ENCODE peak calls at places on chromosomes 4 and X, in five cellular contexts. Z, K, J, R and U are unnamed samples.

GRCh38 chrX:79081895-79082512 is 62.5 kb upstream of the GPR174 start:
- DNase-seq in K (no peak), R (peak; percentile 6), J (peak; percentile 86), Z (peak; percentile 4), U (no peak)

GRCh38 chrX:31333181-31333831 is 261.5 kb upstream of the FTHL17 start:
- DNase-seq in R (no peak), Z (peak; percentile 84), K (no peak), J (peak; percentile 51), U (no peak)

GRCh38 chr4:89661490-89661889 is 175.5 kb downstream of the SNCA start:
- DNase-seq in Z (peak; percentile 38), R (no peak), J (no peak), K (no peak), U (no peak)

GRCh38 chr4:138689182-138689546 is 326.4 kb upstream of the NOCT start:
- DNase-seq in K (no peak), Z (peak; percentile 50), R (no peak), J (no peak), U (no peak)

GRCh38 chrX:1453951-1454785 is 1.5 kb upstream of the ASMTL start:
- DNase-seq in R (peak; percentile 86), K (peak; percentile 92), J (peak; percentile 90), Z (peak; percentile 69), U (peak; percentile 87)

GRCh38 chrX:33855251-33855650 is 276.9 kb downstream of the FAM47A start:
- DNase-seq in K (no peak), R (no peak), Z (no peak), J (no peak), U (no peak)

GRCh38 chrX:76148011-76148665 is 24.7 kb upstream of the PBDC1 start:
- DNase-seq in K (no peak), Z (peak; percentile 25), J (peak; percentile 3), R (peak; percentile 4), U (no peak)

GRCh38 chr4:61294001-61294400 is 93.9 kb downstream of the ADGRL3 start:
- DNase-seq in K (no peak), J (no peak), R (no peak), Z (no peak), U (no peak)

GRCh38 chrX:2499507-2499906 is 1.3 kb downstream of the DHRSX start:
- DNase-seq in Z (no peak), K (peak; percentile 38), J (no peak), R (no peak), U (no peak)

GRCh38 chrX:46319750-46320149 is 225.5 kb downstream of the ZNF674 start:
- DNase-seq in R (no peak), K (no peak), J (no peak), Z (no peak), U (no peak)

GRCh38 chr4:153620352-153620751 is 63.7 kb upstream of the TLR2 start:
- DNase-seq in R (no peak), J (no peak), K (no peak), Z (peak; percentile 57), U (no peak)

GRCh38 chr4:1475277-1476139 is 69.3 kb upstream of the NKX1-1 start:
- DNase-seq in Z (no peak), K (no peak), R (no peak), J (no peak), U (peak; percentile 21)

GRCh38 chrX:50707955-50708694 is 105.9 kb downstream of the SHROOM4 start:
- DNase-seq in Z (no peak), J (peak; percentile 81), R (peak; percentile 4), K (no peak), U (no peak)

GRCh38 chrX:84156831-84157230 is 31.2 kb downstream of the RPS6KA6 start:
- DNase-seq in Z (no peak), J (no peak), K (no peak), R (no peak), U (no peak)

GRCh38 chr4:112759313-112759712 is 122.4 kb downstream of the LARP7 start:
- DNase-seq in Z (no peak), R (no peak), K (no peak), J (no peak), U (no peak)

GRCh38 chr4:185456131-185456530 is 15.4 kb downstream of the CCDC110 start:
- DNase-seq in J (no peak), K (no peak), Z (no peak), R (no peak), U (no peak)

GRCh38 chr4:81882222-81882621 is 410.5 kb upstream of the RASGEF1B start:
- DNase-seq in R (no peak), K (no peak), J (no peak), Z (no peak), U (no peak)

GRCh38 chr4:183905081-183905592 is at the start of gene STOX2:
- DNase-seq in R (peak; percentile 88), Z (peak; percentile 55), J (peak; percentile 68), K (peak; percentile 84), U (peak; percentile 84)

GRCh38 chr4:95601342-95601741 is 52.6 kb upstream of the UNC5C start:
- DNase-seq in K (no peak), Z (no peak), R (no peak), J (no peak), U (no peak)

GRCh38 chrX:155070038-155070437 is 898 bp downstream of the CMC4 start:
- DNase-seq in K (no peak), Z (no peak), J (no peak), R (no peak), U (no peak)

GRCh38 chr4:79652232-79652631 is 244.2 kb upstream of the GK2 start:
- DNase-seq in K (no peak), R (no peak), Z (peak; percentile 82), J (no peak), U (no peak)

GRCh38 chr4:128060130-128060619 is 937 bp upstream of the LARP1B start:
- DNase-seq in J (peak; percentile 30), K (no peak), Z (peak; percentile 6), R (no peak), U (no peak)

GRCh38 chrX:39456894-39457600 is 640.7 kb downstream of the BCOR start:
- DNase-seq in K (no peak), J (no peak), R (no peak), Z (no peak), U (no peak)

GRCh38 chr4:2348786-2349185 is 69.7 kb downstream of the ZFYVE28 start:
- DNase-seq in J (no peak), Z (no peak), K (no peak), R (no peak), U (no peak)

GRCh38 chr4:169045862-169046584 is 36.0 kb upstream of the CBR4 start:
- DNase-seq in R (no peak), Z (no peak), K (no peak), J (no peak), U (no peak)

GRCh38 chrX:103415068-103415467 is 38.7 kb downstream of the BEX3 start:
- DNase-seq in R (no peak), Z (peak; percentile 28), K (no peak), J (no peak), U (no peak)

GRCh38 chrX:153921070-153921469 is 5.0 kb downstream of the ARHGAP4 start:
- DNase-seq in K (no peak), J (no peak), R (no peak), Z (no peak), U (no peak)

GRCh38 chr4:23779839-23780238 is 110.0 kb downstream of the PPARGC1A start:
- DNase-seq in R (no peak), K (no peak), J (no peak), Z (no peak), U (no peak)

GRCh38 chr4:159787901-159788300 is 685.0 kb downstream of the RAPGEF2 start:
- DNase-seq in R (no peak), J (peak; percentile 60), K (no peak), Z (no peak), U (no peak)

GRCh38 chr4:187294861-187295260 is 571.2 kb upstream of the FAT1 start:
- DNase-seq in Z (peak; percentile 66), R (no peak), J (peak; percentile 7), K (no peak), U (no peak)

GRCh38 chrX:9905288-9905687 is 61.9 kb upstream of the CLDN34 start:
- DNase-seq in Z (peak; percentile 90), J (no peak), K (no peak), R (no peak), U (no peak)

GRCh38 chrX:9907645-9908387 is 59.3 kb upstream of the CLDN34 start:
- DNase-seq in K (no peak), J (no peak), Z (peak; percentile 94), R (no peak), U (no peak)

GRCh38 chrX:9909254-9909653 is 57.9 kb upstream of the CLDN34 start:
- DNase-seq in Z (no peak), K (no peak), J (no peak), R (no peak), U (no peak)

GRCh38 chrX:9905721-9906120 is 61.4 kb upstream of the CLDN34 start:
- DNase-seq in J (no peak), Z (no peak), K (no peak), R (no peak), U (no peak)

DNA sequence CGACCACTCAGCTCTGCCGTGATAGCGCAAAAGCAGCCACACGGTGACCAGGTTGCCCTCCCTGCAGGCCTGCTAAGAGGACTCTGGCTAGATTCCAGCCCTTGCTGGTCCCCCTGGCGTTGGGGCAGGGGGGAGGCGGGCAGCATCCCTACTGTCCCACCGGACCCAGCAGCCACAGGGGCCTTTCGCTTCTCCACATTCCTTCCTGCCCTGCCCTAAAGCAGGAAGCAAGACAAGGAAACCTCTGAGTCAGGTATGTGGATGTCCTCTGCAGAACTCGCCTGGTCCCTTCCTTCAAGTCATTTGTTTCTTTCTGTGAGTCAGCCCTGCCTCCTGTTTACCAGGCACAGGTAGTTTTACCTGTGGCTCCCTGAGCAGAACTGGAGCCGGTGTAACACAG is 60.2 kb upstream of the CLDN34 start:
- DNase-seq in Z (no peak), K (no peak), R (no peak), J (no peak), U (no peak)
- H3K27ac ChIP-seq in Z (peak overlapping the region; percentile 64), K (no peak overlapping the region), R (no peak overlapping the region), J (no peak overlapping the region), U (no peak overlapping the region)

GRCh38 chrX:16993791-16994318 is 47.4 kb downstream of the REPS2 start:
- DNase-seq in R (no peak), Z (no peak), J (no peak), K (no peak), U (no peak)
- TF ChIP-seq CTCF in R (no peak), Z (no peak), J (peak; percentile 47), K (no peak), U (no peak)

DNA sequence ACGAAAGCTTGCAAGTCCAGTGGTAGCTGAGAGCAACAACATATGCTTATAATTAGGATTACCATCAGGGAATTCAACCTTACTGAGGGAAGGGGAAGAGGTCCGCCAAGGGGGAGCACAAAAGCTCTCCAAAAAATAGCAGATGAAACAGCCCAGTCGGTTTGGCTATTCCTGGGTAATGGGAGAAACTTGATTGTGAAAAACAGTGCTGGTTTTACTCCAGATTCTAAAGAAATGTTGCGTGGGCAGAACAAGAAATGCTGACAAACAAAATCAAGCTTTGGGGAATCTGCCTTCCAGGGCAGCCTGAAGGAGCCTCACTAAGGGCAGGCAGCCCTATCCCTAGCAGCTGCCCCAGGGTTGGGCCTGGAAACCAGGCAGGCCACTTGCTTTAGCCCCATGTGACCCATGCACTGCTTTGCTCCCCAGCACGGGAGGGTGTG is 160.8 kb upstream of the LDB2 start:
- DNase-seq in K (no peak), R (peak; percentile 17), J (peak; percentile 19), Z (peak; percentile 40), U (no peak)
- H3K27ac ChIP-seq in K (peak overlapping the region; percentile 37), R (peak overlapping the region; percentile 37), J (no peak overlapping the region), Z (peak overlapping the region; percentile 33), U (no peak overlapping the region)

DNA sequence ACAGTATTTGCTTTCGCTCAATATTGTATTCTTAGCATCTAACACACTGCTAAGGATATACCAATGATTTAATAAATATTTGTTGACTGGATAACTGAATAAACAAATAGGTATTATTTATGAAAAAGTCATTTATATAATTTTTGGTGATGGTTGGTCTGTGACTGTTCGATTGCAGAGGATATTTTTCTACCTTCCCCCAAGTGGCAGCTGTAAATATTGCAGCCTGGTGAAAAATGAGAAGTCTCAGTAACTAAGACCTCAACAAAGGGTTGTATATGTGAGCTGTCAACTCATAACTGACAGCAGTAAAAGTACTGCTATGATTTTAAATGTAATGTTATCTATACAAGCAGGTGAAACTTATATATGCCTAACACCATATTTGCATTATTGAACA is 36.0 kb downstream of the HTR2C start:
- DNase-seq in J (peak; percentile 10), Z (no peak), K (no peak), R (no peak), U (no peak)
- TF ChIP-seq CTCF in J (peak; percentile 49), Z (peak; percentile 25), K (no peak), R (peak; percentile 35), U (peak; percentile 17)